ENCODE peak calls at places on chromosomes 6 and 20, in seven cellular contexts. N is body of pancreas; O is bronchial epithelial cell; G is dorsolateral prefrontal cortex; V is GM23248; B is CD4-positive, CD25-positive, alpha-beta regulatory T cell; H is GM23338. A is an unnamed sample. For H3K27me3, the result is how much of the 10 kb centered on the place peaks cover.

GRCh38 chr20:50027611-50028105 is 44.9 kb downstream of the SNAI1 start:
- DNase-seq in N (peak), O (peak), G (peak), V (peak), B (no peak), H (no peak), A (no peak)

GRCh38 chr20:58143531-58143930 is 84.9 kb downstream of the ANKRD60 start:
- DNase-seq in N (no peak), O (no peak), G (no peak), V (no peak), B (no peak), H (no peak), A (no peak)

GRCh38 chr6:38404355-38404754 is 235.4 kb downstream of the BTBD9 start:
- DNase-seq in N (no peak), O (peak), G (no peak), V (no peak), B (peak), H (no peak), A (peak)

GRCh38 chr6:107578642-107579332 is 88.9 kb downstream of the SOBP start:
- DNase-seq in N (no peak), O (no peak), G (no peak), V (no peak), B (no peak), H (peak), A (no peak)

GRCh38 chr6:169409742-169410312 is 156.2 kb upstream of the THBS2 start:
- DNase-seq in N (no peak), O (peak), G (no peak), V (no peak), B (no peak), H (no peak), A (no peak)

GRCh38 chr6:98839788-98840361 is 5.5 kb downstream of the POU3F2 start:
- DNase-seq in N (no peak), O (peak), G (peak), V (no peak), B (no peak), H (peak), A (no peak)

GRCh38 chr6:117615981-117616961 is 14.0 kb upstream of the GOPC start:
- DNase-seq in N (no peak), O (no peak), G (no peak), V (peak), B (no peak), H (peak), A (no peak)

GRCh38 chr20:46226602-46227001 is 81.7 kb downstream of the CDH22 start:
- DNase-seq in N (no peak), O (peak), G (no peak), V (peak), B (no peak), H (no peak), A (no peak)

GRCh38 chr6:6882593-6882992 is 225.2 kb upstream of the RREB1 start:
- DNase-seq in N (no peak), O (no peak), G (no peak), V (no peak), B (no peak), H (no peak), A (no peak)

GRCh38 chr20:60959971-60960370 is 292.1 kb upstream of the CDH4 start:
- DNase-seq in N (no peak), O (no peak), G (no peak), V (no peak), B (no peak), H (no peak), A (no peak)

GRCh38 chr6:27562027-27562410 is 89.1 kb upstream of the ZNF184 start:
- DNase-seq in N (no peak), O (no peak), G (no peak), V (no peak), B (no peak), H (peak), A (no peak)
- H3K27me3 ChIP-seq in N (under half), O (under half), G (half or more), V (half or more), B (half or more), H (half or more), A (under half)

DNA sequence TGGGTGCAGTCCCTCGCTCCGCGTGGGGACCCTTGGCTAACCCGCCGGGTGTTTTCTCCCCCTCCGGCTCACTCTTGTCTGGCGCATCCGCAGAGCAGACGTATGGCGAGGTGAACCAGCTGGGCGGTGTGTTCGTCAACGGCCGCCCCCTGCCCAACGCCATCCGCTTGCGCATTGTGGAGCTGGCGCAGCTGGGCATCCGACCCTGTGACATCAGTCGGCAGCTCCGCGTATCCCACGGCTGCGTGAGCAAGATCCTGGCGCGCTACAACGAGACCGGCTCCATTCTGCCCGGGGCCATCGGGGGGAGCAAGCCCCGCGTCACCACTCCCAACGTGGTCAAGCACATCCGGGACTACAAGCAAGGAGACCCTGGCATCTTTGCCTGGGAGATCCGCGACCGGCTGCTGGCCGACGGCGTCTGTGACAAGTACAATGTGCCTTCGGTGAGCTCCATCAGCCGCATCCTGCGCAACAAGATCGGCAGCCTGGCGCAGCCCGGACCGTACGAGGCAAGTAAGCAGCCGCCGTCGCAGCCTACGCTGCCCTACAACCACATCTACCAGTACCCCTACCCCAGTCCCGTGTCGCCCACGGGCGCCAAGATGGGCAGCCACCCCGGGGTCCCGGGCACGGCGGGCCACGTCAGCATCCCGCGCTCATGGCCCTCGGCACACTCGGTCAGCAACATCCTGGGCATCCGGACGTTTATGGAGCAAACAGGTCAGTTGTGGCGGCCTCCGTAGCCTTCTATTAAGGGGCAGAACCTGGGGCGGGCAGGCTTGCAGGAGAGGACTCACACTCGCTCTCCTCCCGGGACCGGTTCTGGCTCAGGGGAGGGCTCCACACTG is 1.1 kb downstream of the PAX1 start:
- DNase-seq in N (no peak), O (no peak), G (no peak), V (no peak), B (no peak), H (peak), A (no peak)
- H3K27me3 ChIP-seq in N (under half), O (under half), G (half or more), V (under half), B (under half), H (half or more), A (under half)

DNA sequence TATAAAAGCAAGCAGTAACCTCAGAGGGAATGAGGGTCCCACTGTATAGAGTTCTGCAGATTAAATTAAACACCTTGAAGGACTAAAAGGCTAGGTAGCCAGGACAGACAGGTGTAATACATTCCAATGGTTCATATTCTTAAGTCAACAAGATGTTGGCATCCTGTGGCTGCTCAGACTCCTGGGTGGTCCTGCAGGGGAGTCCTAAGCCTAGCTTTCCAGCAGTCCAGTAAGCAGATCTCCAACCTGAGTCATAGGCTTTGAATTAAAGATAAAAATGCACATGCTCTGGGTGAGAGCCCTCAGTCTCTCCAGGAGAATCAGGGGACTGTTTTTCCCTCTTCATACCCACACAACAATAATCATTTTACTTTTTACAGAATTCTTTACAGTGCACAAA is 307.3 kb upstream of the SUPT3H start:
- DNase-seq in N (no peak), O (no peak), G (no peak), V (no peak), B (no peak), H (no peak), A (no peak)
- H3K27me3 ChIP-seq in N (under half), O (under half), G (under half), V (under half), B (under half), H (under half), A (under half)

DNA sequence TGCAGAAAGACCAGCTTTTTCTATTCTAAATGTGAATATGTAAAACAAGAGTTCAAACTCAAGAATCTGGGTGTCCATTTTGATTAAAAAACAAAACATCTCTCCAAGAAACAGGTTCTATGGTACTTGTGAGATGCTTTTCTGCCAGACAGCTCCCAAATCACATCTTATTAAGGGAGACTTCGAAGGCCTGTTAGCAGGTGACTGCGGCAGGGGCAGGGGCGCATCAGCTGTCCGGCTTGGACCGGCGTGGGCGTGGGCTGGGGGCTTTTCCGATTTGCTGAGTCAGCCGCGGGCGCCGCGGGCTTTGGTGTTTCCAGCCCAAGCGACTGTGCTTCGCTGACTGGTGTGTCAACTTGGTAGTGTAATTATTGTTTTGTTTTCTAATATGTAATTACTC is 32.6 kb downstream of the TFAP2A start:
- DNase-seq in N (no peak), O (no peak), G (no peak), V (no peak), B (no peak), H (no peak), A (no peak)
- H3K27me3 ChIP-seq in N (under half), O (under half), G (half or more), V (half or more), B (under half), H (half or more), A (half or more)

GRCh38 chr20:23884771-23885162 is 5.2 kb upstream of the CST5 start:
- DNase-seq in N (no peak), O (no peak), G (no peak), V (no peak), B (no peak), H (no peak), A (no peak)
- H3K27me3 ChIP-seq in N (under half), O (under half), G (under half), V (under half), B (under half), H (under half), A (under half)

A was measured in small intestine.